ENCODE peak calls at places on chromosome 13, in four cellular contexts. One of them, this sample, is unnamed.

GRCh38 chr13:98761979-98762616 is 9.6 kb upstream of the SLC15A1 start:
- DNase-seq in DND-41: no peak
- DNase-seq in H1: no peak
- DNase-seq in HCT116: no peak
- DNase-seq in this sample: no peak

GRCh38 chr13:50448535-50448981 is 394.9 kb downstream of the DLEU7 start:
- DNase-seq in DND-41: no peak
- DNase-seq in H1: no peak
- DNase-seq in HCT116: no peak
- DNase-seq in this sample: no peak

GRCh38 chr13:19154843-19155242 is 26.8 kb downstream of the TUBA3C start:
- DNase-seq in DND-41: no peak
- DNase-seq in H1: no peak
- DNase-seq in HCT116: no peak
- DNase-seq in this sample: no peak

GRCh38 chr13:20801704-20802103 is 27.9 kb upstream of the EEF1AKMT1 start:
- DNase-seq in DND-41: no peak
- DNase-seq in H1: no peak
- DNase-seq in HCT116: no peak
- DNase-seq in this sample: no peak

GRCh38 chr13:44206429-44206828 is 167.2 kb upstream of the SERP2 start:
- DNase-seq in DND-41: no peak
- DNase-seq in H1: no peak
- DNase-seq in HCT116: no peak
- DNase-seq in this sample: no peak

GRCh38 chr13:20441879-20442278 is 83.8 kb downstream of the CRYL1 start:
- DNase-seq in DND-41: no peak
- DNase-seq in H1: no peak
- DNase-seq in HCT116: peak
- DNase-seq in this sample: peak

GRCh38 chr13:59444210-59444857 is 719.4 kb downstream of the DIAPH3 start:
- DNase-seq in DND-41: no peak
- DNase-seq in H1: no peak
- DNase-seq in HCT116: no peak
- DNase-seq in this sample: no peak

GRCh38 chr13:85575110-85575509 is 224.1 kb downstream of the SLITRK6 start:
- DNase-seq in DND-41: no peak
- DNase-seq in H1: no peak
- DNase-seq in HCT116: no peak
- DNase-seq in this sample: no peak

GRCh38 chr13:41694902-41695301 is 237.6 kb downstream of the RGCC start:
- DNase-seq in DND-41: no peak
- DNase-seq in H1: no peak
- DNase-seq in HCT116: peak
- DNase-seq in this sample: peak

GRCh38 chr13:32889986-32890565 is 126.1 kb upstream of the KL start:
- DNase-seq in DND-41: no peak
- DNase-seq in H1: no peak
- DNase-seq in HCT116: no peak
- DNase-seq in this sample: no peak

GRCh38 chr13:45051315-45051714 is 62.0 kb downstream of the GPALPP1 start:
- DNase-seq in DND-41: no peak
- DNase-seq in H1: no peak
- DNase-seq in HCT116: no peak
- DNase-seq in this sample: no peak

GRCh38 chr13:94708031-94708571 is 4.2 kb downstream of the SOX21 start:
- DNase-seq in DND-41: no peak
- DNase-seq in H1: peak
- DNase-seq in HCT116: no peak
- DNase-seq in this sample: peak

GRCh38 chr13:38309397-38309796 is 40.3 kb upstream of the UFM1 start:
- DNase-seq in DND-41: no peak
- DNase-seq in H1: no peak
- DNase-seq in HCT116: no peak
- DNase-seq in this sample: no peak

GRCh38 chr13:96700657-96701056 is 293.6 kb downstream of the OXGR1 start:
- DNase-seq in DND-41: no peak
- DNase-seq in H1: no peak
- DNase-seq in HCT116: no peak
- DNase-seq in this sample: no peak

GRCh38 chr13:24995225-24995804 is 100.6 kb upstream of the PABPC3 start:
- DNase-seq in DND-41: peak
- DNase-seq in H1: peak
- DNase-seq in HCT116: peak
- DNase-seq in this sample: peak

GRCh38 chr13:66673401-66673800 is 556.7 kb downstream of the PCDH9 start:
- DNase-seq in DND-41: no peak
- DNase-seq in H1: no peak
- DNase-seq in HCT116: no peak
- DNase-seq in this sample: no peak

GRCh38 chr13:30710442-30710841 is 24.9 kb upstream of the ALOX5AP start:
- DNase-seq in DND-41: no peak
- DNase-seq in H1: no peak
- DNase-seq in HCT116: no peak
- DNase-seq in this sample: no peak

DNA sequence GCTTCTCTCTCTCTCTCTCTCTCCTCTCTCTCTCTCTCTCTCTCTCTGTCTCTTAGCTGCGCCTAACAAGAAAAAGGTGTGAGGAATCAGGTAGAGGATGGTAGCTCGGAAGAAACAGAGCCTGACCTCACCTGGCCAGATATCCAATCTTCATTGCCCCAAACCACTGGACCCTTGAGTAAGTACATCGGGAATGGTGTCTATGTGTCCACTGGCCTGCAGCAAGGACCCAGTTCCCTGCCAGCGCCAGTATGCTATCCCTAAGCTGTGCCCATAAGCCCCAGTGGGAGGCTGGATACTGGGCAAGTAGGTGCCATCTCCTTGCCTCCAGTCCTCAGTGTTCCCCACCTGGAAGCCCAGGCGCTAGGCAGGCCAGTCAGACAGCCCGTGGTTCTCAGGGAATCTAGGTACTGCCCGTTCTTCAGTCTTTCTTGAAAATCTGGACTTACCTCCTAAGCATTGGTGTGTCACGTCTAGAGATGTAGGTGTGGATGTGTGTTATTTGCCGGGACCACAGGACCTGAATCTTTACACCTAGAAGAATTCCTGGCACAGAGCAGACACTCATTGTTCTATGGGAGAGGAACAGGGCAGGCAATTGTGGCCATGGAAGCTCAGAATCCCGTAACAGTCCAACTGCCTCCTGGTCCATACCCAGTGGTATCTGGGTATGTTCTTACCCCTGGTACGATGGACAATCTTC is 7.3 kb downstream of the URAD start:
- DNase-seq in DND-41: no peak
- DNase-seq in H1: no peak
- DNase-seq in HCT116: no peak
- DNase-seq in this sample: no peak
- TF ChIP-seq EZH2 in DND-41: no peak
- TF ChIP-seq EZH2 in H1: peak
- TF ChIP-seq EZH2 in HCT116: no peak
- TF ChIP-seq EZH2 in this sample: no peak

DNA sequence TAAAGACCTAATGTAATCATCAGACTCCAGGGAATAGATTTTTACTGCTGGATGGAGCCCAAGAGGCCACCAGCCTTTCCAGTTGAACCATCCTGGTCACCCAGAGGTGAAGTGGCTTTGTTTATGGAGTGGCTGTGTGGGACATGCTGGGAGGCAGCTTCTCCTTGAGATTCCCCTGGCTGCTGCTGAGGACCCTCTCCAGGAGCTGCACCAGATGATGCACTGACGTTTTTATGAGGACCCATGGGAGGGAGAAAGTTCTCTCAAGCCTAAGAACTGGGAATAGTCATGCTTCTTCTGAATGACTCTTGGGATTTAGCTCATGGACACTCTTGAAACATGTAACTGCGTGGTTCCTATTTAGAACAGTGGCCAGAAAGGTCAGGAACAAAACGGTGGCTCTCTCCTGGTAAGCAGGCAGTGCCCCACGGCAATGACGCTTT is 205.8 kb upstream of the MIR17HG start:
- DNase-seq in DND-41: no peak
- DNase-seq in H1: no peak
- DNase-seq in HCT116: no peak
- DNase-seq in this sample: no peak
- H3K27ac ChIP-seq in DND-41: no peak
- H3K27ac ChIP-seq in H1: no peak
- H3K27ac ChIP-seq in HCT116: no peak
- H3K27ac ChIP-seq in this sample: no peak

DNA sequence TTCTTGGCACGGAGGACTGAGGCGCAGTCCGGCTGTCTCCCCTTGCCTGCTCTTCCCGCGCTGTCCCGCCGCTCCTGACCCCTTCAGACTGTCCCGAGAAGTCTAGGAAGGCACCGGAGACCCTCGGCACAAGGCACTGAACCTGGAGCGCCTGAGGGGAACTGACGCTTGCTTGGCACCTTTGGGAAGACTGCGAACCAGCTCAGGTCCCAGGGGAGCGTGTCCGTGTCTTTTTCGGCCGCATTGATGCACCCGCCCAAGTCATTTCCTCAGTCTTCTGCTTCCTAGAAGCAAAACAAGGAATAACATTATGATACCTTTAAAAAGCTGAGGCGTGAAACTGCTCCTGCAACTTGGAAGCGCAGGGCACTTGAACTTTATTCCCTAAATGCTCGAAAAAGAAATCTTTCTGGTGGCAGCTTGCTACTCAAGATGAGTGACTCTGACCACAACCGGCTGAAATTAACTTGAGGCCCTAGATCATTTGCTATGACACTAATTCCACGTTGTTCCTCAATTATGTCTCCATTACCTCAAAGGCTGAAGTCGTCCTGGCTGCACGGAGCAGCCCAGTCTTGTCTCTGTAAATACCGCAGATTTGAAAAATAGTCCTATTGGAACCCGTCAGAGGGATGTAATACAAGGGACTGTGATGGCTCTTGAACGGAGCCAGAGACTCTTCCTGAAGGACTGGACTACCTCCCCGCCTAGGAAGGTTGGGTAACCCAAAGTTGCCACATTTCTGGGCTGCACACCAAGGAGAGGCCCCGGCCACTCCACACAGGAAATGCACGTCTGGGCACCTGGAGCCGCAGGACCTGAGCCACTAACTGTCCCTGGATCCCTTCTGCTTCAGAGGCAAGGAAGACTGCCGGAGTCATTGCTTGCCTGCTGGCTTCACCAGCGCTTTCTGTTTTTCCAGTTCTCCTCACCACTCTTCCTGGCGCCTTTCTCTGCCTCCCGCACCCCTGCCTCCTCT is 947 bp upstream of the FLT1 start:
- DNase-seq in DND-41: no peak
- DNase-seq in H1: peak
- DNase-seq in HCT116: no peak
- DNase-seq in this sample: no peak
- TF ChIP-seq EZH2 in DND-41: no peak
- TF ChIP-seq EZH2 in H1: no peak
- TF ChIP-seq EZH2 in HCT116: no peak
- TF ChIP-seq EZH2 in this sample: no peak

GRCh38 chr13:110476220-110476617 is 85.3 kb downstream of the RAB20 start:
- DNase-seq in DND-41: no peak
- DNase-seq in H1: no peak
- DNase-seq in HCT116: no peak
- DNase-seq in this sample: no peak

GRCh38 chr13:110472904-110473563 is 88.5 kb downstream of the RAB20 start:
- DNase-seq in DND-41: no peak
- DNase-seq in H1: no peak
- DNase-seq in HCT116: no peak
- DNase-seq in this sample: no peak

GRCh38 chr13:110475117-110475516 is 86.4 kb downstream of the RAB20 start:
- DNase-seq in DND-41: no peak
- DNase-seq in H1: no peak
- DNase-seq in HCT116: no peak
- DNase-seq in this sample: no peak

GRCh38 chr13:110475550-110476219 is 85.8 kb downstream of the RAB20 start:
- DNase-seq in DND-41: no peak
- DNase-seq in H1: no peak
- DNase-seq in HCT116: no peak
- DNase-seq in this sample: no peak

DNA sequence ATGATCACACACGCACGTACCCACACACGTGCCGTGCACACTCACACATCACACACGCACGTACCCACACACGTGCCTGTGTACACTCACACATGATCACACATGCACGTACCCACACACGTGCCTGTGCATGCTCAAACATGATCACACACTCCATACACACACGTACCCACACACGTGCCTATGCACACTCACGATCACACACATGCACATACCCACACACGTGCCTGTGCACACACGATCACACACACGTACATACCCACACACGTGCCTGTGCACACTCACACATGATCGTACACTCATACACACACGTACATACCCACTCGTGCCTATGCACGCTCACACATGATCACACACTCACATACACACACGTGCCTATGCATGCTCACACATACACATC is 86.8 kb downstream of the RAB20 start:
- DNase-seq in DND-41: no peak
- DNase-seq in H1: no peak
- DNase-seq in HCT116: no peak
- DNase-seq in this sample: no peak
- H3K27ac ChIP-seq in DND-41: no peak
- H3K27ac ChIP-seq in H1: peak
- H3K27ac ChIP-seq in HCT116: no peak
- H3K27ac ChIP-seq in this sample: no peak

GRCh38 chr13:112053167-112053743 is 13.7 kb upstream of the SOX1 start:
- DNase-seq in DND-41: no peak
- DNase-seq in H1: no peak
- DNase-seq in HCT116: no peak
- DNase-seq in this sample: no peak
- TF ChIP-seq EZH2 in DND-41: no peak
- TF ChIP-seq EZH2 in H1: no peak
- TF ChIP-seq EZH2 in HCT116: no peak
- TF ChIP-seq EZH2 in this sample: peak

GRCh38 chr13:34971473-34971872 is 29.4 kb downstream of the NBEA start:
- DNase-seq in DND-41: no peak
- DNase-seq in H1: no peak
- DNase-seq in HCT116: no peak
- DNase-seq in this sample: no peak
- H3K27ac ChIP-seq in DND-41: no peak
- H3K27ac ChIP-seq in H1: no peak
- H3K27ac ChIP-seq in HCT116: no peak
- H3K27ac ChIP-seq in this sample: no peak